ENCODE peak calls at places on chromosomes 1 and 21, in six cellular contexts. One of them, this sample, is unnamed.

GRCh38 chr1:248828845-248829244 is 3.1 kb upstream of the SH3BP5L start:
- DNase-seq in K562: peak; percentile 64
- DNase-seq in RWPE1: peak; percentile 50
- DNase-seq in thoracic aorta: no peak
- DNase-seq in OCI-LY7: no peak
- DNase-seq in GM10248: no peak
- DNase-seq in this sample: peak; percentile 85

GRCh38 chr1:47209725-47210330 is 20.0 kb upstream of the PDZK1IP1 start:
- DNase-seq in K562: no peak
- DNase-seq in RWPE1: no peak
- DNase-seq in OCI-LY7: no peak
- DNase-seq in thoracic aorta: no peak
- DNase-seq in GM10248: no peak
- DNase-seq in this sample: no peak

GRCh38 chr1:116737020-116737854 is 17.0 kb upstream of the CD2 start:
- DNase-seq in RWPE1: peak; percentile 73
- DNase-seq in thoracic aorta: no peak
- DNase-seq in K562: peak; percentile 76
- DNase-seq in OCI-LY7: peak; percentile 75
- DNase-seq in GM10248: peak; percentile 75
- DNase-seq in this sample: peak; percentile 66

GRCh38 chr1:237457573-237457972 is 415.6 kb downstream of the RYR2 start:
- DNase-seq in K562: no peak
- DNase-seq in OCI-LY7: no peak
- DNase-seq in RWPE1: no peak
- DNase-seq in GM10248: no peak
- DNase-seq in thoracic aorta: no peak
- DNase-seq in this sample: no peak

GRCh38 chr1:223394242-223394641 is 1.0 kb downstream of the CCDC185 start:
- DNase-seq in thoracic aorta: no peak
- DNase-seq in GM10248: no peak
- DNase-seq in K562: no peak
- DNase-seq in RWPE1: no peak
- DNase-seq in OCI-LY7: no peak
- DNase-seq in this sample: no peak

GRCh38 chr1:115275216-115275615 is 62.8 kb downstream of the NGF start:
- DNase-seq in K562: peak; percentile 57
- DNase-seq in GM10248: no peak
- DNase-seq in thoracic aorta: no peak
- DNase-seq in RWPE1: peak; percentile 20
- DNase-seq in OCI-LY7: peak; percentile 55
- DNase-seq in this sample: no peak

GRCh38 chr1:11046270-11046566 is 821 bp downstream of the MASP2 start:
- DNase-seq in RWPE1: no peak
- DNase-seq in GM10248: no peak
- DNase-seq in thoracic aorta: no peak
- DNase-seq in OCI-LY7: no peak
- DNase-seq in K562: peak; percentile 4
- DNase-seq in this sample: no peak

GRCh38 chr1:67489643-67490042 is 59.4 kb upstream of the SERBP1 start:
- DNase-seq in RWPE1: peak; percentile 53
- DNase-seq in K562: no peak
- DNase-seq in thoracic aorta: no peak
- DNase-seq in GM10248: peak; percentile 49
- DNase-seq in OCI-LY7: peak; percentile 45
- DNase-seq in this sample: peak; percentile 17

GRCh38 chr21:27219068-27219467 is 252.2 kb upstream of the ADAMTS5 start:
- DNase-seq in RWPE1: no peak
- DNase-seq in GM10248: no peak
- DNase-seq in K562: no peak
- DNase-seq in OCI-LY7: no peak
- DNase-seq in thoracic aorta: no peak
- DNase-seq in this sample: no peak

GRCh38 chr21:42021751-42022430 is 11.7 kb upstream of the ZBTB21 start:
- DNase-seq in K562: no peak
- DNase-seq in RWPE1: no peak
- DNase-seq in thoracic aorta: no peak
- DNase-seq in OCI-LY7: no peak
- DNase-seq in GM10248: no peak
- DNase-seq in this sample: no peak

GRCh38 chr1:99266731-99267130 is 2.4 kb downstream of the PLPPR4 start:
- DNase-seq in RWPE1: no peak
- DNase-seq in GM10248: no peak
- DNase-seq in OCI-LY7: no peak
- DNase-seq in K562: no peak
- DNase-seq in thoracic aorta: no peak
- DNase-seq in this sample: no peak

GRCh38 chr1:226712779-226713420 is 26.2 kb downstream of the ITPKB start:
- DNase-seq in thoracic aorta: no peak
- DNase-seq in OCI-LY7: peak; percentile 88
- DNase-seq in K562: no peak
- DNase-seq in RWPE1: no peak
- DNase-seq in GM10248: no peak
- DNase-seq in this sample: no peak

GRCh38 chr21:46089285-46089684 is 8.6 kb upstream of the COL6A2 start:
- DNase-seq in GM10248: no peak
- DNase-seq in K562: no peak
- DNase-seq in thoracic aorta: no peak
- DNase-seq in OCI-LY7: no peak
- DNase-seq in RWPE1: no peak
- DNase-seq in this sample: no peak

GRCh38 chr1:239293350-239294111 is 92.8 kb upstream of the CHRM3 start:
- DNase-seq in GM10248: no peak
- DNase-seq in K562: no peak
- DNase-seq in thoracic aorta: no peak
- DNase-seq in RWPE1: no peak
- DNase-seq in OCI-LY7: no peak
- DNase-seq in this sample: peak; percentile 15

GRCh38 chr21:42570841-42571387 is 57.3 kb downstream of the SLC37A1 start:
- DNase-seq in thoracic aorta: no peak
- DNase-seq in RWPE1: no peak
- DNase-seq in OCI-LY7: no peak
- DNase-seq in K562: no peak
- DNase-seq in GM10248: no peak
- DNase-seq in this sample: no peak